ENCODE peak calls at places on chromosomes 6 and 20, in six cellular contexts. One of them, this sample, is unnamed.

GRCh38 chr6:148147431-148147830 is 195.2 kb upstream of the SASH1 start:
- DNase-seq in CD4-positive, alpha-beta T cell: no peak
- DNase-seq in tibial artery: no peak
- DNase-seq in uterus: no peak
- DNase-seq in heart right ventricle: no peak
- DNase-seq in colonic mucosa: no peak
- DNase-seq in this sample: no peak

GRCh38 chr6:7050911-7051779 is 56.6 kb upstream of the RREB1 start:
- DNase-seq in CD4-positive, alpha-beta T cell: peak; percentile 14
- DNase-seq in tibial artery: no peak
- DNase-seq in colonic mucosa: peak; percentile 87
- DNase-seq in uterus: peak; percentile 40
- DNase-seq in heart right ventricle: peak; percentile 62
- DNase-seq in this sample: peak; percentile 21

GRCh38 chr6:116629467-116630063 is 13.3 kb downstream of the RSPH4A start:
- DNase-seq in uterus: no peak
- DNase-seq in tibial artery: no peak
- DNase-seq in colonic mucosa: no peak
- DNase-seq in heart right ventricle: no peak
- DNase-seq in CD4-positive, alpha-beta T cell: no peak
- DNase-seq in this sample: no peak

GRCh38 chr6:132820629-132821381 is 6.4 kb downstream of the RPS12 start:
- DNase-seq in uterus: no peak
- DNase-seq in CD4-positive, alpha-beta T cell: no peak
- DNase-seq in heart right ventricle: no peak
- DNase-seq in tibial artery: no peak
- DNase-seq in colonic mucosa: no peak
- DNase-seq in this sample: no peak

GRCh38 chr20:52869698-52870288 is 102.4 kb upstream of the TSHZ2 start:
- DNase-seq in tibial artery: no peak
- DNase-seq in heart right ventricle: no peak
- DNase-seq in uterus: no peak
- DNase-seq in CD4-positive, alpha-beta T cell: no peak
- DNase-seq in colonic mucosa: no peak
- DNase-seq in this sample: no peak

GRCh38 chr6:4287811-4288244 is 152.5 kb upstream of the ECI2 start:
- DNase-seq in CD4-positive, alpha-beta T cell: no peak
- DNase-seq in tibial artery: no peak
- DNase-seq in colonic mucosa: peak; percentile 58
- DNase-seq in uterus: no peak
- DNase-seq in heart right ventricle: peak; percentile 29
- DNase-seq in this sample: no peak

GRCh38 chr6:53805725-53806124 is 10.9 kb downstream of the LRRC1 start:
- DNase-seq in heart right ventricle: no peak
- DNase-seq in CD4-positive, alpha-beta T cell: no peak
- DNase-seq in colonic mucosa: no peak
- DNase-seq in tibial artery: no peak
- DNase-seq in uterus: no peak
- DNase-seq in this sample: no peak

GRCh38 chr6:16735014-16735413 is 26.2 kb downstream of the ATXN1 start:
- DNase-seq in tibial artery: no peak
- DNase-seq in uterus: no peak
- DNase-seq in CD4-positive, alpha-beta T cell: no peak
- DNase-seq in heart right ventricle: no peak
- DNase-seq in colonic mucosa: no peak
- DNase-seq in this sample: no peak

GRCh38 chr6:137434640-137435039 is 59.6 kb downstream of the OLIG3 start:
- DNase-seq in heart right ventricle: no peak
- DNase-seq in CD4-positive, alpha-beta T cell: no peak
- DNase-seq in colonic mucosa: no peak
- DNase-seq in tibial artery: no peak
- DNase-seq in uterus: no peak
- DNase-seq in this sample: no peak

GRCh38 chr6:95503568-95503967 is 73.8 kb upstream of the MANEA start:
- DNase-seq in heart right ventricle: no peak
- DNase-seq in colonic mucosa: no peak
- DNase-seq in tibial artery: no peak
- DNase-seq in uterus: no peak
- DNase-seq in CD4-positive, alpha-beta T cell: no peak
- DNase-seq in this sample: no peak

GRCh38 chr6:11341867-11342266 is 109.4 kb upstream of the NEDD9 start:
- DNase-seq in CD4-positive, alpha-beta T cell: no peak
- DNase-seq in tibial artery: no peak
- DNase-seq in colonic mucosa: no peak
- DNase-seq in heart right ventricle: no peak
- DNase-seq in uterus: no peak
- DNase-seq in this sample: no peak

GRCh38 chr20:19944772-19945459 is 72.2 kb upstream of the NAA20 start:
- DNase-seq in tibial artery: no peak
- DNase-seq in colonic mucosa: no peak
- DNase-seq in uterus: no peak
- DNase-seq in heart right ventricle: no peak
- DNase-seq in CD4-positive, alpha-beta T cell: no peak
- DNase-seq in this sample: no peak

GRCh38 chr20:10271470-10272219 is 53.0 kb downstream of the SNAP25 start:
- DNase-seq in colonic mucosa: no peak
- DNase-seq in CD4-positive, alpha-beta T cell: no peak
- DNase-seq in uterus: no peak
- DNase-seq in tibial artery: no peak
- DNase-seq in heart right ventricle: no peak
- DNase-seq in this sample: no peak

GRCh38 chr6:106547053-106547414 is 82.3 kb downstream of the RTN4IP1 start:
- DNase-seq in heart right ventricle: no peak
- DNase-seq in uterus: no peak
- DNase-seq in CD4-positive, alpha-beta T cell: no peak
- DNase-seq in colonic mucosa: no peak
- DNase-seq in tibial artery: no peak
- DNase-seq in this sample: no peak

GRCh38 chr6:113819169-113819830 is 37.8 kb upstream of the MARCKS start:
- DNase-seq in uterus: no peak
- DNase-seq in tibial artery: no peak
- DNase-seq in heart right ventricle: no peak
- DNase-seq in colonic mucosa: peak; percentile 74
- DNase-seq in CD4-positive, alpha-beta T cell: no peak
- DNase-seq in this sample: no peak

GRCh38 chr6:6319947-6320811 is at the start of gene F13A1:
- DNase-seq in uterus: no peak
- DNase-seq in colonic mucosa: no peak
- DNase-seq in tibial artery: no peak
- DNase-seq in CD4-positive, alpha-beta T cell: no peak
- DNase-seq in heart right ventricle: peak; percentile 45
- DNase-seq in this sample: no peak

GRCh38 chr6:56555438-56555872 is 87.2 kb downstream of the DST start:
- DNase-seq in heart right ventricle: no peak
- DNase-seq in colonic mucosa: no peak
- DNase-seq in CD4-positive, alpha-beta T cell: no peak
- DNase-seq in uterus: no peak
- DNase-seq in tibial artery: no peak
- DNase-seq in this sample: no peak

DNA sequence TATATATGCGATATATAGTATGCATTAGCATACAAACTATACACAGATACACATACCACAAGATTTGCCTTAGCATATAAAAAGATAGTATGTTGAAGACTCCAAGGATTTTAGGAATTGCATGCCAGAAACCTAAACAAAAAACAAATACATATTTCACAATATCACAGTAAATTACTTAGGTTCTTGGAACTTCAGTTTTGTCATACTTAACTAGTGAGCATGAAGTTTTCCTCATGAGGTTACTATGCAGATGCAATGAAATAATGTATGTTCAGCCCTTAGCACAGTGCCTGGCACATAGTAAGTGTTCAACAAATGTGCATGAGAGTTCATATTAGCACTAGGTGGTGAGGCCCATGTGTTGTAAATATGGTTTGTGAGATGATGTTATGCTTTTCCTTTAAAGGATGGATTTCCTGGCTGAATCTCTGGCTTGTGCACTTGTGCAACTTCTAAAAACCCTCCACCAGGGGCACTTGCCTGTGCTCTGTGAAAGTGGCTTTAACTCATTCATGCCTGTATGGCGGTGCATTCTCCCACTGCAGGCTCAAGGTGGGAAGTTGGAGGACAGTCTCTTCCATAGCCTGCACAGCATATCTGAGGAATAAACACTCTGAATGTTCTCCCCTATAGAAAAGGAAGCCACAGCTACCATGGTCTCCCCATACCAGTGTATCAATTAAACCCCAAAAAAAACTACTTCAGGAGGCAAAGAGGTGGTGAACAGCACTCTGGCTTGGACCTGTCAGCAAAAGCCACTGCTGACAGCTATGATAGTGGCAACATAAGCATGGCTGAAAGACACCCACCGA is 624.1 kb upstream of the CDH4 start:
- DNase-seq in uterus: no peak
- DNase-seq in CD4-positive, alpha-beta T cell: no peak
- DNase-seq in heart right ventricle: no peak
- DNase-seq in tibial artery: no peak
- DNase-seq in colonic mucosa: no peak
- DNase-seq in this sample: no peak
- H3K9me3 ChIP-seq in uterus: no peaks in the 10 kb centered on the region
- H3K9me3 ChIP-seq in CD4-positive, alpha-beta T cell: no peaks in the 10 kb centered on the region
- H3K9me3 ChIP-seq in heart right ventricle: no peaks in the 10 kb centered on the region
- H3K9me3 ChIP-seq in tibial artery: no peaks in the 10 kb centered on the region
- H3K9me3 ChIP-seq in colonic mucosa: no peaks in the 10 kb centered on the region
- H3K9me3 ChIP-seq in this sample: no peaks in the 10 kb centered on the region

GRCh38 chr20:61985096-61985495 is 80.6 kb downstream of the TAF4 start:
- DNase-seq in CD4-positive, alpha-beta T cell: no peak
- DNase-seq in uterus: no peak
- DNase-seq in heart right ventricle: no peak
- DNase-seq in colonic mucosa: no peak
- DNase-seq in tibial artery: no peak
- DNase-seq in this sample: no peak

GRCh38 chr20:61986762-61987321 is 78.8 kb downstream of the TAF4 start:
- DNase-seq in heart right ventricle: no peak
- DNase-seq in tibial artery: no peak
- DNase-seq in uterus: no peak
- DNase-seq in colonic mucosa: no peak
- DNase-seq in CD4-positive, alpha-beta T cell: no peak
- DNase-seq in this sample: no peak

GRCh38 chr20:61982951-61983315 is 82.7 kb downstream of the TAF4 start:
- DNase-seq in colonic mucosa: no peak
- DNase-seq in uterus: no peak
- DNase-seq in CD4-positive, alpha-beta T cell: no peak
- DNase-seq in tibial artery: no peak
- DNase-seq in heart right ventricle: no peak
- DNase-seq in this sample: no peak

GRCh38 chr20:61982240-61982950 is 83.3 kb downstream of the TAF4 start:
- DNase-seq in heart right ventricle: no peak
- DNase-seq in CD4-positive, alpha-beta T cell: no peak
- DNase-seq in tibial artery: no peak
- DNase-seq in uterus: no peak
- DNase-seq in colonic mucosa: no peak
- DNase-seq in this sample: no peak

GRCh38 chr20:61983965-61984364 is 81.7 kb downstream of the TAF4 start:
- DNase-seq in tibial artery: no peak
- DNase-seq in colonic mucosa: no peak
- DNase-seq in heart right ventricle: no peak
- DNase-seq in uterus: no peak
- DNase-seq in CD4-positive, alpha-beta T cell: no peak
- DNase-seq in this sample: no peak
- H3K9me3 ChIP-seq in tibial artery: no peaks in the 10 kb centered on the region
- H3K9me3 ChIP-seq in colonic mucosa: no peaks in the 10 kb centered on the region
- H3K9me3 ChIP-seq in heart right ventricle: peaks cover 3% of the 10 kb centered on the region
- H3K9me3 ChIP-seq in uterus: no peaks in the 10 kb centered on the region
- H3K9me3 ChIP-seq in CD4-positive, alpha-beta T cell: no peaks in the 10 kb centered on the region
- H3K9me3 ChIP-seq in this sample: peaks cover 3% of the 10 kb centered on the region

DNA sequence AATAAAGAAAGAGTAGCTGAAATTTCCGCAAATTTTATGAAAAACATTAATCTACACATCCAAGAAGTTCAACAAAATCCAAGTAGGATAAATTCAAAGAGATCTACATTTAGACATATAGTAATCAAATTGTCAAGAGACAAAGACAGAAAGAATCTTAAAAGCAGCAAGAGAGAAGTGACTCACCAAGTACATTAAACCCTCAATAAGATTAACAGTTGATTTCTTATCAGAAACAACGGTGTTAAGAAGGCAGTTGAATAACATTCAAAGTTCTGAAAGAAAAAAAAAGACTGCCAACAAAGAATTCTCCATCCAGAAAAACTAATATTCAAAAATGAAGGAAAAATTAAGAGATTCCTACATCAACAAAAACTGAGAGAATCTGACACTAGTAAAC is 19.2 kb downstream of the BPIFA1 start:
- DNase-seq in heart right ventricle: no peak
- DNase-seq in CD4-positive, alpha-beta T cell: no peak
- DNase-seq in colonic mucosa: no peak
- DNase-seq in tibial artery: no peak
- DNase-seq in uterus: no peak
- DNase-seq in this sample: no peak
- H3K9me3 ChIP-seq in heart right ventricle: peaks cover 5% of the 10 kb centered on the region
- H3K9me3 ChIP-seq in CD4-positive, alpha-beta T cell: no peaks in the 10 kb centered on the region
- H3K9me3 ChIP-seq in colonic mucosa: no peaks in the 10 kb centered on the region
- H3K9me3 ChIP-seq in tibial artery: peaks cover 2% of the 10 kb centered on the region
- H3K9me3 ChIP-seq in uterus: no peaks in the 10 kb centered on the region
- H3K9me3 ChIP-seq in this sample: no peaks in the 10 kb centered on the region

DNA sequence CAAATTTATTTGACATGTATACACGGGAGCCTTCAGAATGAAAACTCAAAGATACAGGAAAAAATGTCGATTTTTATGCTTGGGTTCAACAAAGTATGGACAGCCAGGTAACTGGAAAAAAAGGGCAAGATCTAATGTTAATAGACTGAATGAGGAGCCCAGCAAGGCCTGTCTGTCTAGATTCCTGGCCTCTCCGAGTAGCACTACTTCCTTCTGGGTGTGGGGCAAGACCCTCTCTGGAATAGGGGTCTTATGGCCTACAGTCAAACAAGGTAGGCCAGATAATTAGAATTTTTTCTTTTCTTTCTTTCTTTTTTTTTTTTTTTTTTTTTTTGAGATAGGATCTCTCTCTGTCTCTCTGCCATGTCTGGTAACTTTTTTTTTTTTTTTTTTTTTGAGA is 113.4 kb upstream of the SHLD1 start:
- DNase-seq in heart right ventricle: no peak
- DNase-seq in CD4-positive, alpha-beta T cell: no peak
- DNase-seq in colonic mucosa: no peak
- DNase-seq in uterus: no peak
- DNase-seq in tibial artery: no peak
- DNase-seq in this sample: no peak
- H3K9me3 ChIP-seq in heart right ventricle: peaks cover 30% of the 10 kb centered on the region
- H3K9me3 ChIP-seq in CD4-positive, alpha-beta T cell: no peaks in the 10 kb centered on the region
- H3K9me3 ChIP-seq in colonic mucosa: no peaks in the 10 kb centered on the region
- H3K9me3 ChIP-seq in uterus: no peaks in the 10 kb centered on the region
- H3K9me3 ChIP-seq in tibial artery: peaks cover 8% of the 10 kb centered on the region
- H3K9me3 ChIP-seq in this sample: no peaks in the 10 kb centered on the region

GRCh38 chr20:62042025-62042820 is 23.5 kb downstream of the TAF4 start:
- DNase-seq in colonic mucosa: no peak
- DNase-seq in uterus: no peak
- DNase-seq in heart right ventricle: peak; percentile 3
- DNase-seq in tibial artery: no peak
- DNase-seq in CD4-positive, alpha-beta T cell: no peak
- DNase-seq in this sample: no peak
- H3K9me3 ChIP-seq in colonic mucosa: no peaks in the 10 kb centered on the region
- H3K9me3 ChIP-seq in uterus: no peaks in the 10 kb centered on the region
- H3K9me3 ChIP-seq in heart right ventricle: peaks cover 2% of the 10 kb centered on the region
- H3K9me3 ChIP-seq in tibial artery: no peaks in the 10 kb centered on the region
- H3K9me3 ChIP-seq in CD4-positive, alpha-beta T cell: no peaks in the 10 kb centered on the region
- H3K9me3 ChIP-seq in this sample: no peaks in the 10 kb centered on the region

This sample was measured in T-helper 17 cell.